ENCODE peak calls at places on chromosome 18, in ten cellular contexts. One of them, this sample, is unnamed.

GRCh38 chr18:55100817-55101457 is 141.7 kb upstream of the CCDC68 start:
- DNase-seq in ovary: no peak
- DNase-seq in NB4: no peak
- DNase-seq in A549: peak; percentile 47
- DNase-seq in uterus: no peak
- DNase-seq in heart left ventricle: no peak
- DNase-seq in body of pancreas: no peak
- DNase-seq in lower leg skin: no peak
- DNase-seq in HepG2: no peak
- DNase-seq in Peyer's patch: no peak
- DNase-seq in this sample: no peak

GRCh38 chr18:76620326-76620813 is 125.3 kb upstream of the ZNF516 start:
- DNase-seq in uterus: peak; percentile 85
- DNase-seq in HepG2: no peak
- DNase-seq in NB4: peak; percentile 97
- DNase-seq in Peyer's patch: peak; percentile 26
- DNase-seq in lower leg skin: peak; percentile 60
- DNase-seq in body of pancreas: peak; percentile 28
- DNase-seq in ovary: peak; percentile 73
- DNase-seq in heart left ventricle: peak; percentile 72
- DNase-seq in A549: no peak
- DNase-seq in this sample: peak; percentile 84

GRCh38 chr18:63157293-63158011 is 162.1 kb downstream of the BCL2 start:
- DNase-seq in body of pancreas: no peak
- DNase-seq in uterus: no peak
- DNase-seq in A549: no peak
- DNase-seq in NB4: no peak
- DNase-seq in heart left ventricle: no peak
- DNase-seq in Peyer's patch: peak; percentile 57
- DNase-seq in lower leg skin: no peak
- DNase-seq in ovary: no peak
- DNase-seq in HepG2: no peak
- DNase-seq in this sample: no peak

GRCh38 chr18:54983041-54983686 is 23.9 kb upstream of the CCDC68 start:
- DNase-seq in body of pancreas: no peak
- DNase-seq in HepG2: peak; percentile 44
- DNase-seq in uterus: no peak
- DNase-seq in Peyer's patch: no peak
- DNase-seq in lower leg skin: no peak
- DNase-seq in ovary: no peak
- DNase-seq in heart left ventricle: no peak
- DNase-seq in NB4: peak; percentile 64
- DNase-seq in A549: peak; percentile 31
- DNase-seq in this sample: no peak

GRCh38 chr18:63025251-63025710 is 294.3 kb downstream of the BCL2 start:
- DNase-seq in A549: no peak
- DNase-seq in HepG2: no peak
- DNase-seq in ovary: no peak
- DNase-seq in uterus: peak; percentile 63
- DNase-seq in lower leg skin: no peak
- DNase-seq in Peyer's patch: no peak
- DNase-seq in body of pancreas: no peak
- DNase-seq in heart left ventricle: peak; percentile 46
- DNase-seq in NB4: peak; percentile 40
- DNase-seq in this sample: peak; percentile 51

GRCh38 chr18:32771169-32771751 is 1.6 kb downstream of the KLHL14 start:
- DNase-seq in heart left ventricle: peak; percentile 60
- DNase-seq in body of pancreas: peak; percentile 18
- DNase-seq in A549: no peak
- DNase-seq in lower leg skin: no peak
- DNase-seq in Peyer's patch: peak; percentile 47
- DNase-seq in NB4: no peak
- DNase-seq in ovary: no peak
- DNase-seq in HepG2: peak; percentile 25
- DNase-seq in uterus: no peak
- DNase-seq in this sample: peak; percentile 60

GRCh38 chr18:51195602-51196115 is 1.8 kb downstream of the MEX3C start:
- DNase-seq in ovary: no peak
- DNase-seq in uterus: no peak
- DNase-seq in heart left ventricle: no peak
- DNase-seq in A549: peak; percentile 18
- DNase-seq in NB4: peak; percentile 61
- DNase-seq in body of pancreas: peak; percentile 20
- DNase-seq in HepG2: peak; percentile 87
- DNase-seq in Peyer's patch: peak; percentile 63
- DNase-seq in lower leg skin: no peak
- DNase-seq in this sample: peak; percentile 41

GRCh38 chr18:67023059-67023458 is 419.2 kb upstream of the CDH19 start:
- DNase-seq in body of pancreas: no peak
- DNase-seq in NB4: no peak
- DNase-seq in Peyer's patch: no peak
- DNase-seq in uterus: no peak
- DNase-seq in heart left ventricle: no peak
- DNase-seq in A549: no peak
- DNase-seq in HepG2: no peak
- DNase-seq in ovary: no peak
- DNase-seq in lower leg skin: no peak
- DNase-seq in this sample: no peak

GRCh38 chr18:46401486-46402115 is 255.4 kb downstream of the LOXHD1 start:
- DNase-seq in HepG2: no peak
- DNase-seq in heart left ventricle: no peak
- DNase-seq in lower leg skin: no peak
- DNase-seq in A549: no peak
- DNase-seq in ovary: no peak
- DNase-seq in NB4: no peak
- DNase-seq in Peyer's patch: no peak
- DNase-seq in uterus: no peak
- DNase-seq in body of pancreas: no peak
- DNase-seq in this sample: peak; percentile 64

GRCh38 chr18:10417191-10417590 is 37.2 kb upstream of the APCDD1 start:
- DNase-seq in A549: no peak
- DNase-seq in body of pancreas: no peak
- DNase-seq in lower leg skin: peak; percentile 84
- DNase-seq in Peyer's patch: no peak
- DNase-seq in heart left ventricle: no peak
- DNase-seq in NB4: no peak
- DNase-seq in uterus: peak; percentile 6
- DNase-seq in HepG2: no peak
- DNase-seq in ovary: no peak
- DNase-seq in this sample: no peak

GRCh38 chr18:79961527-79962291 is 2.7 kb upstream of the HSBP1L1 start:
- DNase-seq in uterus: no peak
- DNase-seq in heart left ventricle: no peak
- DNase-seq in NB4: peak; percentile 47
- DNase-seq in ovary: no peak
- DNase-seq in body of pancreas: no peak
- DNase-seq in HepG2: peak; percentile 44
- DNase-seq in A549: no peak
- DNase-seq in Peyer's patch: no peak
- DNase-seq in lower leg skin: no peak
- DNase-seq in this sample: peak; percentile 45
- TF ChIP-seq POLR2A in uterus: no peak
- TF ChIP-seq POLR2A in heart left ventricle: no peak
- TF ChIP-seq POLR2A in NB4: no peak
- TF ChIP-seq POLR2A in ovary: no peak
- TF ChIP-seq POLR2A in body of pancreas: no peak
- TF ChIP-seq POLR2A in HepG2: no peak
- TF ChIP-seq POLR2A in A549: no peak
- TF ChIP-seq POLR2A in Peyer's patch: no peak
- TF ChIP-seq POLR2A in lower leg skin: no peak
- TF ChIP-seq POLR2A in this sample: no peak

GRCh38 chr18:44709297-44710117 is 28.8 kb downstream of the SETBP1 start:
- DNase-seq in NB4: no peak
- DNase-seq in body of pancreas: no peak
- DNase-seq in HepG2: no peak
- DNase-seq in ovary: no peak
- DNase-seq in lower leg skin: no peak
- DNase-seq in uterus: no peak
- DNase-seq in heart left ventricle: no peak
- DNase-seq in A549: no peak
- DNase-seq in Peyer's patch: peak; percentile 46
- DNase-seq in this sample: no peak

GRCh38 chr18:44705075-44705474 is 24.4 kb downstream of the SETBP1 start:
- DNase-seq in A549: no peak
- DNase-seq in Peyer's patch: no peak
- DNase-seq in body of pancreas: no peak
- DNase-seq in uterus: no peak
- DNase-seq in NB4: no peak
- DNase-seq in ovary: no peak
- DNase-seq in lower leg skin: no peak
- DNase-seq in heart left ventricle: no peak
- DNase-seq in HepG2: no peak
- DNase-seq in this sample: no peak

GRCh38 chr18:44712025-44712424 is 31.3 kb downstream of the SETBP1 start:
- DNase-seq in body of pancreas: no peak
- DNase-seq in heart left ventricle: no peak
- DNase-seq in lower leg skin: no peak
- DNase-seq in HepG2: no peak
- DNase-seq in A549: no peak
- DNase-seq in NB4: no peak
- DNase-seq in uterus: no peak
- DNase-seq in ovary: no peak
- DNase-seq in Peyer's patch: no peak
- DNase-seq in this sample: no peak

GRCh38 chr18:44704137-44704791 is 23.6 kb downstream of the SETBP1 start:
- DNase-seq in NB4: no peak
- DNase-seq in Peyer's patch: no peak
- DNase-seq in lower leg skin: no peak
- DNase-seq in body of pancreas: no peak
- DNase-seq in HepG2: no peak
- DNase-seq in uterus: no peak
- DNase-seq in A549: no peak
- DNase-seq in heart left ventricle: no peak
- DNase-seq in ovary: no peak
- DNase-seq in this sample: no peak

GRCh38 chr18:44708451-44709083 is 27.9 kb downstream of the SETBP1 start:
- DNase-seq in NB4: no peak
- DNase-seq in body of pancreas: no peak
- DNase-seq in heart left ventricle: no peak
- DNase-seq in Peyer's patch: no peak
- DNase-seq in lower leg skin: no peak
- DNase-seq in uterus: peak; percentile 63
- DNase-seq in A549: no peak
- DNase-seq in ovary: peak; percentile 69
- DNase-seq in HepG2: no peak
- DNase-seq in this sample: no peak
- H3K4me3 ChIP-seq in NB4: no peak overlapping the region
- H3K4me3 ChIP-seq in body of pancreas: no peak overlapping the region
- H3K4me3 ChIP-seq in heart left ventricle: no peak overlapping the region
- H3K4me3 ChIP-seq in Peyer's patch: no peak overlapping the region
- H3K4me3 ChIP-seq in lower leg skin: no peak overlapping the region
- H3K4me3 ChIP-seq in uterus: no peak overlapping the region
- H3K4me3 ChIP-seq in A549: no peak overlapping the region
- H3K4me3 ChIP-seq in ovary: no peak overlapping the region
- H3K4me3 ChIP-seq in HepG2: no peak overlapping the region
- H3K4me3 ChIP-seq in this sample: no peak overlapping the region

GRCh38 chr18:3246636-3247242 is 862 bp upstream of the MYL12A start:
- DNase-seq in body of pancreas: peak; percentile 56
- DNase-seq in uterus: peak; percentile 48
- DNase-seq in NB4: no peak
- DNase-seq in HepG2: no peak
- DNase-seq in Peyer's patch: peak; percentile 33
- DNase-seq in ovary: peak; percentile 37
- DNase-seq in heart left ventricle: no peak
- DNase-seq in A549: no peak
- DNase-seq in lower leg skin: peak; percentile 60
- DNase-seq in this sample: peak; percentile 27
- TF ChIP-seq POLR2A in body of pancreas: peak; percentile 44
- TF ChIP-seq POLR2A in uterus: no peak
- TF ChIP-seq POLR2A in NB4: no peak
- TF ChIP-seq POLR2A in HepG2: no peak
- TF ChIP-seq POLR2A in Peyer's patch: no peak
- TF ChIP-seq POLR2A in ovary: no peak
- TF ChIP-seq POLR2A in heart left ventricle: no peak
- TF ChIP-seq POLR2A in A549: no peak
- TF ChIP-seq POLR2A in lower leg skin: no peak
- TF ChIP-seq POLR2A in this sample: no peak

GRCh38 chr18:36455931-36456330 is 158.4 kb downstream of the FHOD3 start:
- DNase-seq in uterus: no peak
- DNase-seq in ovary: no peak
- DNase-seq in body of pancreas: no peak
- DNase-seq in Peyer's patch: no peak
- DNase-seq in HepG2: no peak
- DNase-seq in NB4: no peak
- DNase-seq in A549: no peak
- DNase-seq in lower leg skin: no peak
- DNase-seq in heart left ventricle: no peak
- DNase-seq in this sample: no peak
- H3K4me3 ChIP-seq in uterus: no peak overlapping the region
- H3K4me3 ChIP-seq in ovary: no peak overlapping the region
- H3K4me3 ChIP-seq in body of pancreas: no peak overlapping the region
- H3K4me3 ChIP-seq in Peyer's patch: no peak overlapping the region
- H3K4me3 ChIP-seq in HepG2: no peak overlapping the region
- H3K4me3 ChIP-seq in NB4: no peak overlapping the region
- H3K4me3 ChIP-seq in A549: no peak overlapping the region
- H3K4me3 ChIP-seq in lower leg skin: no peak overlapping the region
- H3K4me3 ChIP-seq in heart left ventricle: no peak overlapping the region
- H3K4me3 ChIP-seq in this sample: no peak overlapping the region

GRCh38 chr18:28174181-28174906 is 2.6 kb downstream of the CDH2 start:
- DNase-seq in heart left ventricle: no peak
- DNase-seq in uterus: no peak
- DNase-seq in NB4: no peak
- DNase-seq in lower leg skin: no peak
- DNase-seq in ovary: no peak
- DNase-seq in A549: no peak
- DNase-seq in HepG2: peak; percentile 40
- DNase-seq in Peyer's patch: no peak
- DNase-seq in body of pancreas: no peak
- DNase-seq in this sample: no peak
- TF ChIP-seq POLR2A in heart left ventricle: no peak
- TF ChIP-seq POLR2A in uterus: no peak
- TF ChIP-seq POLR2A in NB4: no peak
- TF ChIP-seq POLR2A in lower leg skin: no peak
- TF ChIP-seq POLR2A in ovary: no peak
- TF ChIP-seq POLR2A in A549: no peak
- TF ChIP-seq POLR2A in HepG2: no peak
- TF ChIP-seq POLR2A in Peyer's patch: no peak
- TF ChIP-seq POLR2A in body of pancreas: no peak
- TF ChIP-seq POLR2A in this sample: no peak